ENCODE peak calls at places on chromosomes 5 and 9, in six cellular contexts. I, T, W, G, J and R are unnamed samples.

GRCh38 chr9:132018957-132019405 is 60.7 kb downstream of the MED27 start:
- DNase-seq in W (no peak), I (no peak), T (no peak), G (no peak), J (no peak), R (no peak)

GRCh38 chr9:71349218-71349617 is 227.8 kb upstream of the TRPM3 start:
- DNase-seq in T (no peak), I (no peak), J (no peak), W (no peak), G (no peak), R (no peak)

GRCh38 chr5:3592298-3592697 is 3.3 kb upstream of the IRX1 start:
- DNase-seq in J (no peak), I (peak), T (no peak), G (peak), W (no peak), R (no peak)

GRCh38 chr9:100070071-100070470 is 28.7 kb downstream of the ERP44 start:
- DNase-seq in W (no peak), G (no peak), T (no peak), I (no peak), J (no peak), R (no peak)

GRCh38 chr9:36575411-36575882 is 2.8 kb downstream of the MELK start:
- DNase-seq in I (no peak), J (no peak), G (no peak), T (no peak), W (no peak), R (no peak)

GRCh38 chr9:131239307-131239975 is 36.9 kb downstream of the FAM78A start:
- DNase-seq in W (no peak), I (no peak), G (no peak), T (no peak), J (no peak), R (no peak)

GRCh38 chr5:80407735-80408474 is at the start of gene ZFYVE16:
- DNase-seq in I (peak), T (peak), J (peak), G (peak), W (peak), R (peak)

GRCh38 chr9:109403766-109404320 is 83.0 kb upstream of the EPB41L4B start:
- DNase-seq in G (no peak), J (no peak), W (no peak), I (no peak), T (no peak), R (no peak)

GRCh38 chr5:76771705-76772405 is 47.0 kb upstream of the F2RL1 start:
- DNase-seq in I (no peak), G (no peak), J (no peak), T (no peak), W (no peak), R (no peak)

GRCh38 chr5:153974131-153974812 is 64.4 kb downstream of the FAM114A2 start:
- DNase-seq in J (peak), T (no peak), I (peak), G (peak), W (peak), R (no peak)

GRCh38 chr5:160452721-160453263 is 31.1 kb downstream of the PTTG1 start:
- DNase-seq in W (no peak), G (no peak), T (no peak), J (no peak), I (peak), R (no peak)

GRCh38 chr5:121867403-121867802 is 15.7 kb downstream of the FTMT start:
- DNase-seq in G (no peak), I (no peak), J (no peak), T (no peak), W (no peak), R (no peak)

GRCh38 chr9:38357350-38358114 is 35.0 kb upstream of the ALDH1B1 start:
- DNase-seq in W (peak), G (no peak), J (no peak), I (no peak), T (no peak), R (no peak)

GRCh38 chr5:134125195-134126015 is 10.9 kb downstream of the TCF7 start:
- DNase-seq in J (no peak), W (no peak), I (no peak), G (peak), T (no peak), R (no peak)

GRCh38 chr9:114552716-114553115 is 34.9 kb upstream of the ATP6V1G1 start:
- DNase-seq in I (no peak), J (no peak), T (no peak), G (no peak), W (no peak), R (no peak)

GRCh38 chr9:72984990-72985389 is 32.1 kb upstream of the ALDH1A1 start:
- DNase-seq in J (no peak), I (no peak), G (no peak), W (no peak), T (no peak), R (no peak)

GRCh38 chr5:154117050-154117449 is 73.5 kb upstream of the GALNT10 start:
- DNase-seq in W (no peak), G (no peak), J (no peak), T (no peak), I (no peak), R (no peak)

DNA sequence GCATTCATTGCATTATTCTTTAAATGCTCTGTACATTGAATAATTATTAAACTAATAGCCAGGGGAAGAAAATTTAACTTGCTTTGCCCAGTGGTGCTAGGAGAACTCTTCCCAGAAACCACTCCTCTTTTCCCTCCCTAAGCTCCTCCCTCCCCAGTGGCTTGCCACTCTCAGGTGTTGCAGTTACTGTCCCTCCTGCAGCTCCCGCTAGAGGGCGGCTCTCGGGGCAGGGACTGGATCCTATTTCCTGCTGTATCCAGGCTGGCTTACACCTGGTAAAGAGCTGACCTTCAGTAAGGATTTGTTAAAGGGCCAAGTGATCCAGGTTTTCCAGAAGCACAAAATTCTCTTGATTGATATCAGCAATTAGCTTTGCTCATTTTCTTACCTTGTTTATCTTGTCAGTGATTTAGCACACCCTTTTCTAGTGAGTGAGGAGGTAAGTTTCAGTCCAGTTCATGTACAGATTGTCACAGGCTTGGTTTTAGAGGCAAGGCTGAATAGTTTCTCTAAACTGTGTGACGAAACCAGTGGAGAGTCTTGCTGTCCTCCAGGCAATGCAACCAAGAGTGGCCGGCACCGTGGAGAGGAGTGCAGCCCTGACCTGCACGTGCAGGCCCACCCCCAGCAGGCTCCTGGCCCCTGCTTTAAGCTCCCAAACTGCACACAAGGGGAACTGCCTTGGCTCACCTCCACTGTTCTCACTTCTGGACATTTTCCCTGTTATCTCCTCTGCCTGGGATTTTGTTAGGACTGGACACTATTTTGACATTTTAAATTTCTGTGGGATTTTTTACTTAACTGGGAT is 423.8 kb downstream of the SPOCK1 start:
- DNase-seq in W (peak), G (peak), I (peak), T (peak), J (peak), R (peak)
- TF ChIP-seq TAF1 in W (no peak), G (no peak), I (no peak), T (no peak), J (no peak), R (no peak)

DNA sequence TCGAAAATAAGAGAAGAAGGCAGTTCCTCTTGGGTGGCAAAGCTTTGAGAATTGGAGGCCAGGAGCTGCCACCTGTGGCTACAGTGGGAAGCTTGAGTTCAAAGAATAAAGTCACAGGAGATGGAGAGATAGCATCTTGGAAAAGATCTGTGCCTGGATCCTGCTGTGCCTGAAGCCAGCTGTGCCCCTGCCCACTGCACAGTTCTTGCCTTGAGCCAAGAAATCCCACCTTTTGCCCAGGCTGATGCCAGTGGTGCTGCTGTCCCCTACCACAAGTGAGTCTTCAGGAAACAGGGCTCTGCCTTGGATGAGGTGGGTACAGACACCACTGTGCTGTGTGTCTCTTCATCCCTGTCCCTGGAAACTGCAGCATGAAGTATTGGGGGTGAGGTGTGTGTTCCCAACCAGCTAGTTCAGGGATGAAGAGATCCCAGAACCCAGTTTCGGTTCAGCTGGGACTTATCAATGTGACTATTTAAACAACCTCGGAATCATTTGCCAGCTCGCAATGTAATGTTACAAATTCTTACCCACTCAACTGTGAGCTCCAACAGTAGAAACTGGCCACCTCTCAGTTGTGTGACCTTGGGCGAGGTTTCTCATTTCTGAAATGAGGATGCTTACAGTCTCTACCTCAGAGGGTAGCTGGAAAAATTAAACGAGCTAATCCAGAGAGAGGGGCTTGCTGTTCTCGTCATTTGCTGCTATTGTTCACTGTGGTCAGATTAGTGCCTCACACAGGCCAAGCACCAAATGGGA is 5.9 kb downstream of the IER5L start:
- DNase-seq in W (no peak), T (no peak), G (no peak), J (no peak), I (no peak), R (no peak)
- TF ChIP-seq TAF1 in W (no peak), T (no peak), G (no peak), J (no peak), I (no peak), R (no peak)

GRCh38 chr9:95028855-95029219 is 288.7 kb downstream of the FANCC start:
- DNase-seq in J (no peak), T (no peak), G (no peak), W (no peak), I (no peak), R (no peak)

GRCh38 chr9:95021166-95021886 is 294.8 kb downstream of the AOPEP start:
- DNase-seq in W (no peak), T (no peak), J (no peak), I (no peak), G (no peak), R (no peak)

GRCh38 chr9:95023217-95024003 is 294.1 kb downstream of the FANCC start:
- DNase-seq in W (peak), J (no peak), T (no peak), I (no peak), G (no peak), R (no peak)

GRCh38 chr9:95027914-95028854 is 289.3 kb downstream of the FANCC start:
- DNase-seq in J (no peak), I (no peak), G (no peak), W (peak), T (no peak), R (no peak)

GRCh38 chr9:95024097-95024671 is 293.3 kb downstream of the FANCC start:
- DNase-seq in J (no peak), G (no peak), I (no peak), W (peak), T (no peak), R (no peak)
- TF ChIP-seq TAF1 in J (no peak), G (no peak), I (no peak), W (peak), T (no peak), R (no peak)

DNA sequence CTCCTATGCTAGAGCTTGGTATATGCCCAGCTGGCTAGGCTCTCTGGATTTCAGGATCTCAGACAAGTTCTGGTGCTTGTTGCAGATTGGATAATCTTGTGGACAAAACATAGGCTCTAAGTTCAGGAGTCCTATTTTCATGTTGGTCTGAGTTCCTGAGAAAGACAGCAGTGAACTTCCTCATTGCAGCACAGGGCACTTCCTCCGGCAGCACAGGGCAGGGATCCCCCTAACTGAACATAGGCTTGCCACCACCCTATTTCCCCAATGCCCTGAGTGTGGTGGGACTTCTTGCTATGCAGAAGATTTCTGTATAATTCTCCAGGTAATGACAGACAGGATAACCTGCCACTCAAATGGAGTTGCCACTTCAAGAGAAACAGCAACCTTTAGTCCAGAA is 220.1 kb downstream of the PIK3R1 start:
- DNase-seq in G (no peak), T (no peak), W (no peak), I (no peak), J (no peak), R (no peak)
- TF ChIP-seq TAF1 in G (no peak), T (no peak), W (no peak), I (no peak), J (no peak), R (no peak)

GRCh38 chr9:93807166-93808013 is 147.8 kb downstream of the BARX1 start:
- DNase-seq in J (no peak), G (peak), T (no peak), I (no peak), W (no peak), R (no peak)
- TF ChIP-seq TAF1 in J (no peak), G (no peak), T (no peak), I (no peak), W (no peak), R (no peak)

GRCh38 chr5:17443333-17444125 is 54.5 kb upstream of the TAF11L2 start:
- DNase-seq in J (no peak), W (no peak), T (no peak), I (no peak), G (no peak), R (no peak)
- TF ChIP-seq TAF1 in J (no peak), W (no peak), T (no peak), I (no peak), G (no peak), R (no peak)

DNA sequence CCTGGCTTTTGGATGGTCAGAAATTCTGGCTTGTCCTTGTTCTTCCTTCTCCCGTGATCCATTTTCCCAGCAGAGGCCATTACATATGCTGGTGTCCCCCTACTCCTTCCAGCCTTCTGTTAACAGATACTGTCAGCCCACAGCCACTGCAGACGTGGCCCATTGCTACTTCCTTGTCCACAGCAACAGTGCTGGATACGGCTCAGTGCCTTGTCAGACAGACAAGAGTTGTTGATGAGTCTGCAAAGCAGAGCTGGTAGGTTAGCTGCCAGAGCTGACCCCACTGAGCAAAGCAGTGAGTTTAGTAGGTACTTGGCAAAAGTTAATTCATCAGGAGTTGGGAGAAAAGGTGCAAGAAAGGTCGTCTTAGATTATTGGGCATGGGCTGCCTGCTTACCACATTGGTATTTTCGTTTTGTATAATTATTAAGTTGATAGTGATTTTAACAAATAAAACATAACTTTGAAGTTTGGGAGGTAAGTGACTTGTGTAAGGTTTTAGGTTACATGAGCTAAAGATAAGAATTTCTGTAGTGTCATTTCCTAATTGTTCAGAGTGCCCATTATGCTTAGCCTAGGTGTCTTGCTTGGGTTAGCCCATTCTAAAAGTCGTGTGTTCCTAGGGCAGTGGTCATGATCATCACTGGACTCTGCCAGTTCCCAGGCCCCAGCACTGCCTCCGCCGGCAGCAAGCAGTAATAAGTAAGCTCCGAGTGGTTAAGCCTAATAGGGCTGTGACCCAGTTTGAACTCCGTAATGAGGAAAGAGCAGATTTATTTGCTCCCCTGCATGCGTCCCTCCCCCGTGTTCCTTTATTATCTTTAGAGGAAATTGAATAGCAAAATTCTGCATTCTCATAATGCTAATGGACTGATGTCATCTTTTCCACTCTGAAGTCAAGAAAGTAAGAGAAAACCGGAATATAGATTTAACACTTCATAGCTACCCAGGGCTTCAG is 292.0 kb downstream of the FANCC start:
- DNase-seq in G (peak), J (peak), I (no peak), T (no peak), W (peak), R (no peak)
- TF ChIP-seq TAF1 in G (no peak), J (no peak), I (no peak), T (no peak), W (no peak), R (no peak)

GRCh38 chr9:98306384-98307145 is 51.1 kb upstream of the TBC1D2 start:
- DNase-seq in J (no peak), G (peak), W (no peak), I (no peak), T (no peak), R (no peak)
- TF ChIP-seq TAF1 in J (no peak), G (no peak), W (no peak), I (no peak), T (no peak), R (no peak)

GRCh38 chr5:150396247-150396646 is 16.5 kb downstream of the CD74 start:
- DNase-seq in W (no peak), T (no peak), I (no peak), J (no peak), G (no peak), R (no peak)
- TF ChIP-seq TAF1 in W (no peak), T (no peak), I (no peak), J (no peak), G (no peak), R (no peak)

GRCh38 chr5:31962321-31962720 is 211.8 kb downstream of the GOLPH3 start:
- DNase-seq in W (no peak), I (no peak), G (peak), J (no peak), T (no peak), R (no peak)
- TF ChIP-seq TAF1 in W (no peak), I (no peak), G (no peak), J (no peak), T (no peak), R (no peak)